ENCODE peak calls at places on chromosomes 6 and 20, in nine cellular contexts. One of them, this sample, is unnamed.
A peak's percentile ranks its signal among the peaks of the same experiment; 100 is the strongest.

GRCh38 chr20:59985864-59986263 is 27.6 kb downstream of the CDH26 start:
- DNase-seq in H9: no peak
- DNase-seq in psoas muscle: no peak
- DNase-seq in GM23248: no peak
- DNase-seq in PC-9: no peak
- DNase-seq in A549: no peak
- DNase-seq in CD4-positive, alpha-beta memory T cell: no peak
- DNase-seq in Panc1: no peak
- DNase-seq in epithelial cell of prostate: no peak
- DNase-seq in this sample: no peak

GRCh38 chr6:25670793-25671513 is 18.9 kb downstream of the SCGN start:
- DNase-seq in H9: no peak
- DNase-seq in A549: peak; percentile 25
- DNase-seq in epithelial cell of prostate: peak; percentile 27
- DNase-seq in psoas muscle: no peak
- DNase-seq in PC-9: no peak
- DNase-seq in GM23248: peak; percentile 7
- DNase-seq in CD4-positive, alpha-beta memory T cell: no peak
- DNase-seq in Panc1: no peak
- DNase-seq in this sample: no peak

GRCh38 chr6:117840541-117840983 is 66.5 kb upstream of the SLC35F1 start:
- DNase-seq in epithelial cell of prostate: no peak
- DNase-seq in psoas muscle: no peak
- DNase-seq in H9: no peak
- DNase-seq in CD4-positive, alpha-beta memory T cell: no peak
- DNase-seq in Panc1: no peak
- DNase-seq in PC-9: peak; percentile 1
- DNase-seq in GM23248: peak; percentile 60
- DNase-seq in A549: peak; percentile 53
- DNase-seq in this sample: no peak

GRCh38 chr6:148231572-148231971 is 111.1 kb upstream of the SASH1 start:
- DNase-seq in A549: peak; percentile 6
- DNase-seq in H9: no peak
- DNase-seq in psoas muscle: no peak
- DNase-seq in GM23248: peak; percentile 64
- DNase-seq in CD4-positive, alpha-beta memory T cell: no peak
- DNase-seq in PC-9: no peak
- DNase-seq in epithelial cell of prostate: peak; percentile 33
- DNase-seq in Panc1: no peak
- DNase-seq in this sample: no peak

GRCh38 chr6:165814669-165815068 is 151.6 kb upstream of the PDE10A start:
- DNase-seq in A549: no peak
- DNase-seq in PC-9: no peak
- DNase-seq in H9: no peak
- DNase-seq in psoas muscle: no peak
- DNase-seq in Panc1: no peak
- DNase-seq in epithelial cell of prostate: no peak
- DNase-seq in CD4-positive, alpha-beta memory T cell: no peak
- DNase-seq in GM23248: no peak
- DNase-seq in this sample: no peak

GRCh38 chr6:135087403-135087802 is 32.8 kb upstream of the HBS1L start:
- DNase-seq in epithelial cell of prostate: no peak
- DNase-seq in H9: peak; percentile 43
- DNase-seq in Panc1: no peak
- DNase-seq in PC-9: no peak
- DNase-seq in CD4-positive, alpha-beta memory T cell: no peak
- DNase-seq in A549: peak; percentile 2
- DNase-seq in psoas muscle: no peak
- DNase-seq in GM23248: no peak
- DNase-seq in this sample: no peak

GRCh38 chr6:149354009-149354408 is 36.5 kb downstream of the TAB2 start:
- DNase-seq in epithelial cell of prostate: no peak
- DNase-seq in H9: no peak
- DNase-seq in psoas muscle: no peak
- DNase-seq in GM23248: no peak
- DNase-seq in CD4-positive, alpha-beta memory T cell: no peak
- DNase-seq in Panc1: no peak
- DNase-seq in PC-9: no peak
- DNase-seq in A549: no peak
- DNase-seq in this sample: no peak

GRCh38 chr6:30219244-30219643 is 6.0 kb upstream of the TRIM26 start:
- DNase-seq in GM23248: peak; percentile 73
- DNase-seq in psoas muscle: no peak
- DNase-seq in H9: peak; percentile 61
- DNase-seq in Panc1: peak; percentile 48
- DNase-seq in A549: peak; percentile 58
- DNase-seq in epithelial cell of prostate: no peak
- DNase-seq in PC-9: peak; percentile 59
- DNase-seq in CD4-positive, alpha-beta memory T cell: peak; percentile 66
- DNase-seq in this sample: no peak

GRCh38 chr6:25882066-25882496 is 8.0 kb upstream of the SLC17A3 start:
- DNase-seq in GM23248: no peak
- DNase-seq in Panc1: no peak
- DNase-seq in A549: peak; percentile 77
- DNase-seq in H9: peak; percentile 85
- DNase-seq in epithelial cell of prostate: no peak
- DNase-seq in PC-9: peak; percentile 64
- DNase-seq in psoas muscle: peak; percentile 50
- DNase-seq in CD4-positive, alpha-beta memory T cell: peak; percentile 63
- DNase-seq in this sample: peak; percentile 26

GRCh38 chr6:28266962-28267694 is at the start of gene ZSCAN26:
- DNase-seq in A549: peak; percentile 91
- DNase-seq in GM23248: peak; percentile 88
- DNase-seq in PC-9: peak; percentile 87
- DNase-seq in H9: peak; percentile 85
- DNase-seq in Panc1: peak; percentile 78
- DNase-seq in epithelial cell of prostate: peak; percentile 39
- DNase-seq in psoas muscle: peak; percentile 93
- DNase-seq in CD4-positive, alpha-beta memory T cell: peak; percentile 90
- DNase-seq in this sample: peak; percentile 87

GRCh38 chr20:24673678-24674570 is 204.5 kb downstream of the SYNDIG1 start:
- DNase-seq in PC-9: no peak
- DNase-seq in CD4-positive, alpha-beta memory T cell: no peak
- DNase-seq in A549: peak; percentile 21
- DNase-seq in Panc1: no peak
- DNase-seq in epithelial cell of prostate: no peak
- DNase-seq in GM23248: peak; percentile 75
- DNase-seq in psoas muscle: no peak
- DNase-seq in H9: no peak
- DNase-seq in this sample: no peak

GRCh38 chr20:50992733-50993457 is 30.0 kb downstream of the KCNG1 start:
- DNase-seq in H9: peak; percentile 94
- DNase-seq in A549: peak; percentile 90
- DNase-seq in PC-9: peak; percentile 45
- DNase-seq in psoas muscle: no peak
- DNase-seq in epithelial cell of prostate: peak; percentile 52
- DNase-seq in Panc1: no peak
- DNase-seq in CD4-positive, alpha-beta memory T cell: peak; percentile 22
- DNase-seq in GM23248: peak; percentile 74
- DNase-seq in this sample: peak; percentile 29

GRCh38 chr6:148538251-148539190 is 195.9 kb downstream of the SASH1 start:
- DNase-seq in epithelial cell of prostate: no peak
- DNase-seq in A549: no peak
- DNase-seq in Panc1: no peak
- DNase-seq in psoas muscle: no peak
- DNase-seq in GM23248: peak; percentile 75
- DNase-seq in H9: no peak
- DNase-seq in CD4-positive, alpha-beta memory T cell: no peak
- DNase-seq in PC-9: no peak
- DNase-seq in this sample: no peak

GRCh38 chr20:33835773-33836172 is 24.6 kb downstream of the CHMP4B start:
- DNase-seq in PC-9: no peak
- DNase-seq in psoas muscle: no peak
- DNase-seq in Panc1: no peak
- DNase-seq in epithelial cell of prostate: no peak
- DNase-seq in H9: no peak
- DNase-seq in CD4-positive, alpha-beta memory T cell: no peak
- DNase-seq in GM23248: peak; percentile 28
- DNase-seq in A549: no peak
- DNase-seq in this sample: no peak

GRCh38 chr6:4164043-4164442 is 28.7 kb upstream of the ECI2 start:
- DNase-seq in Panc1: no peak
- DNase-seq in PC-9: no peak
- DNase-seq in A549: no peak
- DNase-seq in GM23248: no peak
- DNase-seq in epithelial cell of prostate: no peak
- DNase-seq in psoas muscle: no peak
- DNase-seq in H9: no peak
- DNase-seq in CD4-positive, alpha-beta memory T cell: no peak
- DNase-seq in this sample: no peak

GRCh38 chr6:52130440-52130839 is 43.0 kb upstream of the PKHD1 start:
- DNase-seq in psoas muscle: no peak
- DNase-seq in epithelial cell of prostate: no peak
- DNase-seq in PC-9: no peak
- DNase-seq in Panc1: no peak
- DNase-seq in CD4-positive, alpha-beta memory T cell: no peak
- DNase-seq in GM23248: no peak
- DNase-seq in H9: no peak
- DNase-seq in A549: no peak
- DNase-seq in this sample: no peak

GRCh38 chr6:131979515-131980337 is 28.6 kb upstream of the CCN2 start:
- DNase-seq in Panc1: no peak
- DNase-seq in epithelial cell of prostate: no peak
- DNase-seq in PC-9: no peak
- DNase-seq in A549: no peak
- DNase-seq in CD4-positive, alpha-beta memory T cell: no peak
- DNase-seq in psoas muscle: no peak
- DNase-seq in H9: no peak
- DNase-seq in GM23248: peak; percentile 82
- DNase-seq in this sample: no peak

GRCh38 chr20:58740356-58741308 is 48.0 kb downstream of the NPEPL1 start:
- DNase-seq in PC-9: no peak
- DNase-seq in A549: no peak
- DNase-seq in epithelial cell of prostate: no peak
- DNase-seq in H9: no peak
- DNase-seq in psoas muscle: no peak
- DNase-seq in GM23248: no peak
- DNase-seq in CD4-positive, alpha-beta memory T cell: no peak
- DNase-seq in Panc1: no peak
- DNase-seq in this sample: no peak

GRCh38 chr6:164396071-164397047 is 913.0 kb downstream of the C6orf118 start:
- DNase-seq in GM23248: peak; percentile 30
- DNase-seq in A549: no peak
- DNase-seq in CD4-positive, alpha-beta memory T cell: peak; percentile 9
- DNase-seq in PC-9: no peak
- DNase-seq in epithelial cell of prostate: no peak
- DNase-seq in Panc1: no peak
- DNase-seq in psoas muscle: no peak
- DNase-seq in H9: no peak
- DNase-seq in this sample: no peak

GRCh38 chr6:157980288-157981131 is 1.2 kb upstream of the SYNJ2 start:
- DNase-seq in psoas muscle: no peak
- DNase-seq in Panc1: no peak
- DNase-seq in H9: no peak
- DNase-seq in CD4-positive, alpha-beta memory T cell: no peak
- DNase-seq in A549: no peak
- DNase-seq in epithelial cell of prostate: no peak
- DNase-seq in PC-9: no peak
- DNase-seq in GM23248: no peak
- DNase-seq in this sample: no peak
- H3K27ac ChIP-seq in psoas muscle: peak overlapping the region; percentile 71
- H3K27ac ChIP-seq in Panc1: peak overlapping the region; percentile 86
- H3K27ac ChIP-seq in H9: no peak overlapping the region
- H3K27ac ChIP-seq in CD4-positive, alpha-beta memory T cell: peak overlapping the region; percentile 71
- H3K27ac ChIP-seq in A549: peak overlapping the region; percentile 89
- H3K27ac ChIP-seq in epithelial cell of prostate: no peak overlapping the region
- H3K27ac ChIP-seq in PC-9: no peak overlapping the region
- H3K27ac ChIP-seq in GM23248: no peak overlapping the region
- H3K27ac ChIP-seq in this sample: peak overlapping the region; percentile 83

GRCh38 chr20:41183391-41183790 is 46.0 kb downstream of the PLCG1 start:
- DNase-seq in Panc1: no peak
- DNase-seq in psoas muscle: no peak
- DNase-seq in GM23248: no peak
- DNase-seq in PC-9: no peak
- DNase-seq in H9: no peak
- DNase-seq in epithelial cell of prostate: no peak
- DNase-seq in A549: no peak
- DNase-seq in CD4-positive, alpha-beta memory T cell: no peak
- DNase-seq in this sample: peak; percentile 1
- H3K27ac ChIP-seq in Panc1: no peak overlapping the region
- H3K27ac ChIP-seq in psoas muscle: no peak overlapping the region
- H3K27ac ChIP-seq in GM23248: no peak overlapping the region
- H3K27ac ChIP-seq in PC-9: no peak overlapping the region
- H3K27ac ChIP-seq in H9: no peak overlapping the region
- H3K27ac ChIP-seq in epithelial cell of prostate: no peak overlapping the region
- H3K27ac ChIP-seq in A549: no peak overlapping the region
- H3K27ac ChIP-seq in CD4-positive, alpha-beta memory T cell: no peak overlapping the region
- H3K27ac ChIP-seq in this sample: no peak overlapping the region

DNA sequence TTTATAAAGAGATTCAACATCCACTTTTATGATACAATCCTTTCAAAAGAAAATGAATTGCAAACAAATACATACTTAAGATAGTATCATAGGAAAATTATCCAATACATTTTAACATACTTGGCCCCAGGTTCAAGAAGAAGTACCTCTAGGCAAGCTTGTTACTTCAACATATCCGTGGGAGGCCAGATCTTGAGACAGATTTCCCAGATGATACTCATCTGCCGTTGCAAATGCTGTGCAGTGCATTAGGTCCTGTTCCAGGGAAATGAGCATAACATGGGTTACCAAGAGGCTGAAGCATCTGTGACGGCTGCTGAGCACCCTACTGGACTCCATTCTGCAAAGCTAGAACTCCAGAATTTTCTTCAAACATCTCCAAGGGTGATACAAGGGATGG is 15.6 kb downstream of the RMND1 start:
- DNase-seq in A549: no peak
- DNase-seq in epithelial cell of prostate: no peak
- DNase-seq in CD4-positive, alpha-beta memory T cell: no peak
- DNase-seq in H9: no peak
- DNase-seq in PC-9: no peak
- DNase-seq in GM23248: peak; percentile 28
- DNase-seq in Panc1: no peak
- DNase-seq in psoas muscle: no peak
- DNase-seq in this sample: no peak
- H3K27ac ChIP-seq in A549: no peak overlapping the region
- H3K27ac ChIP-seq in epithelial cell of prostate: no peak overlapping the region
- H3K27ac ChIP-seq in CD4-positive, alpha-beta memory T cell: no peak overlapping the region
- H3K27ac ChIP-seq in H9: no peak overlapping the region
- H3K27ac ChIP-seq in PC-9: no peak overlapping the region
- H3K27ac ChIP-seq in GM23248: peak overlapping the region; percentile 83
- H3K27ac ChIP-seq in Panc1: no peak overlapping the region
- H3K27ac ChIP-seq in psoas muscle: no peak overlapping the region
- H3K27ac ChIP-seq in this sample: no peak overlapping the region

GRCh38 chr6:111297776-111298175 is 185.2 kb downstream of the REV3L start:
- DNase-seq in A549: no peak
- DNase-seq in psoas muscle: no peak
- DNase-seq in H9: no peak
- DNase-seq in Panc1: no peak
- DNase-seq in PC-9: no peak
- DNase-seq in epithelial cell of prostate: no peak
- DNase-seq in CD4-positive, alpha-beta memory T cell: no peak
- DNase-seq in GM23248: no peak
- DNase-seq in this sample: no peak

GRCh38 chr6:111307275-111307858 is 175.7 kb downstream of the REV3L start:
- DNase-seq in CD4-positive, alpha-beta memory T cell: no peak
- DNase-seq in H9: no peak
- DNase-seq in A549: no peak
- DNase-seq in GM23248: no peak
- DNase-seq in psoas muscle: no peak
- DNase-seq in PC-9: no peak
- DNase-seq in epithelial cell of prostate: peak; percentile 10
- DNase-seq in Panc1: no peak
- DNase-seq in this sample: no peak

GRCh38 chr6:111306104-111306888 is 176.7 kb downstream of the REV3L start:
- DNase-seq in CD4-positive, alpha-beta memory T cell: no peak
- DNase-seq in A549: peak; percentile 8
- DNase-seq in psoas muscle: no peak
- DNase-seq in Panc1: no peak
- DNase-seq in GM23248: no peak
- DNase-seq in PC-9: no peak
- DNase-seq in epithelial cell of prostate: peak; percentile 22
- DNase-seq in H9: no peak
- DNase-seq in this sample: no peak

GRCh38 chr6:111301914-111302313 is 181.1 kb downstream of the REV3L start:
- DNase-seq in psoas muscle: no peak
- DNase-seq in PC-9: no peak
- DNase-seq in Panc1: no peak
- DNase-seq in GM23248: no peak
- DNase-seq in CD4-positive, alpha-beta memory T cell: no peak
- DNase-seq in epithelial cell of prostate: no peak
- DNase-seq in A549: no peak
- DNase-seq in H9: no peak
- DNase-seq in this sample: no peak
- H3K27ac ChIP-seq in psoas muscle: peak overlapping the region; percentile 73
- H3K27ac ChIP-seq in PC-9: no peak overlapping the region
- H3K27ac ChIP-seq in Panc1: no peak overlapping the region
- H3K27ac ChIP-seq in GM23248: no peak overlapping the region
- H3K27ac ChIP-seq in CD4-positive, alpha-beta memory T cell: no peak overlapping the region
- H3K27ac ChIP-seq in epithelial cell of prostate: no peak overlapping the region
- H3K27ac ChIP-seq in A549: no peak overlapping the region
- H3K27ac ChIP-seq in H9: no peak overlapping the region
- H3K27ac ChIP-seq in this sample: no peak overlapping the region